ENCODE peak calls at places on chromosomes 6 and 20, in ten cellular contexts. One of them, this sample, is unnamed.

GRCh38 chr6:43784049-43784855 is 14.2 kb downstream of the VEGFA start:
- DNase-seq in ascending aorta: no peak
- DNase-seq in fibroblast of lung: no peak
- DNase-seq in lower leg skin: no peak
- DNase-seq in Peyer's patch: no peak
- DNase-seq in psoas muscle: no peak
- DNase-seq in endodermal cell: no peak
- DNase-seq in mucosa of descending colon: no peak
- DNase-seq in CD8-positive, alpha-beta T cell: no peak
- DNase-seq in pancreas: no peak
- DNase-seq in this sample: no peak

GRCh38 chr6:133621751-133622150 is 267.2 kb upstream of the TCF21 start:
- DNase-seq in ascending aorta: no peak
- DNase-seq in fibroblast of lung: peak
- DNase-seq in lower leg skin: no peak
- DNase-seq in Peyer's patch: no peak
- DNase-seq in psoas muscle: no peak
- DNase-seq in endodermal cell: no peak
- DNase-seq in mucosa of descending colon: no peak
- DNase-seq in CD8-positive, alpha-beta T cell: no peak
- DNase-seq in pancreas: no peak
- DNase-seq in this sample: peak

GRCh38 chr20:41245086-41245707 is 72.3 kb downstream of the ZHX3 start:
- DNase-seq in ascending aorta: no peak
- DNase-seq in fibroblast of lung: peak
- DNase-seq in lower leg skin: no peak
- DNase-seq in Peyer's patch: no peak
- DNase-seq in psoas muscle: no peak
- DNase-seq in endodermal cell: peak
- DNase-seq in mucosa of descending colon: no peak
- DNase-seq in CD8-positive, alpha-beta T cell: no peak
- DNase-seq in pancreas: no peak
- DNase-seq in this sample: peak

GRCh38 chr20:4585104-4585753 is 136.5 kb upstream of the PRND start:
- DNase-seq in ascending aorta: no peak
- DNase-seq in fibroblast of lung: peak
- DNase-seq in lower leg skin: no peak
- DNase-seq in Peyer's patch: no peak
- DNase-seq in psoas muscle: no peak
- DNase-seq in endodermal cell: no peak
- DNase-seq in mucosa of descending colon: no peak
- DNase-seq in CD8-positive, alpha-beta T cell: no peak
- DNase-seq in pancreas: no peak
- DNase-seq in this sample: peak

GRCh38 chr6:11410539-11411307 is 126.8 kb upstream of the TMEM170B start:
- DNase-seq in ascending aorta: no peak
- DNase-seq in fibroblast of lung: no peak
- DNase-seq in lower leg skin: no peak
- DNase-seq in Peyer's patch: no peak
- DNase-seq in psoas muscle: no peak
- DNase-seq in endodermal cell: no peak
- DNase-seq in mucosa of descending colon: no peak
- DNase-seq in CD8-positive, alpha-beta T cell: no peak
- DNase-seq in pancreas: no peak
- DNase-seq in this sample: no peak

GRCh38 chr6:144405173-144405572 is 120.0 kb downstream of the UTRN start:
- DNase-seq in ascending aorta: no peak
- DNase-seq in fibroblast of lung: peak
- DNase-seq in lower leg skin: no peak
- DNase-seq in Peyer's patch: no peak
- DNase-seq in psoas muscle: no peak
- DNase-seq in endodermal cell: no peak
- DNase-seq in mucosa of descending colon: no peak
- DNase-seq in CD8-positive, alpha-beta T cell: no peak
- DNase-seq in pancreas: no peak
- DNase-seq in this sample: peak

GRCh38 chr6:154602296-154602695 is 91.8 kb upstream of the CNKSR3 start:
- DNase-seq in ascending aorta: no peak
- DNase-seq in fibroblast of lung: no peak
- DNase-seq in lower leg skin: no peak
- DNase-seq in Peyer's patch: no peak
- DNase-seq in psoas muscle: no peak
- DNase-seq in endodermal cell: no peak
- DNase-seq in mucosa of descending colon: no peak
- DNase-seq in CD8-positive, alpha-beta T cell: no peak
- DNase-seq in pancreas: no peak
- DNase-seq in this sample: no peak

GRCh38 chr20:33037456-33037855 is 6.0 kb downstream of the BPIFB6 start:
- DNase-seq in ascending aorta: no peak
- DNase-seq in fibroblast of lung: no peak
- DNase-seq in lower leg skin: no peak
- DNase-seq in Peyer's patch: no peak
- DNase-seq in psoas muscle: no peak
- DNase-seq in endodermal cell: no peak
- DNase-seq in mucosa of descending colon: no peak
- DNase-seq in CD8-positive, alpha-beta T cell: no peak
- DNase-seq in pancreas: no peak
- DNase-seq in this sample: no peak

GRCh38 chr6:4776967-4777925 is 1.0 kb downstream of the CDYL start:
- DNase-seq in ascending aorta: no peak
- DNase-seq in fibroblast of lung: peak
- DNase-seq in lower leg skin: no peak
- DNase-seq in Peyer's patch: no peak
- DNase-seq in psoas muscle: no peak
- DNase-seq in endodermal cell: peak
- DNase-seq in mucosa of descending colon: peak
- DNase-seq in CD8-positive, alpha-beta T cell: peak
- DNase-seq in pancreas: peak
- DNase-seq in this sample: peak

GRCh38 chr20:17620371-17621228 is 50.7 kb downstream of the DSTN start:
- DNase-seq in ascending aorta: no peak
- DNase-seq in fibroblast of lung: no peak
- DNase-seq in lower leg skin: no peak
- DNase-seq in Peyer's patch: peak
- DNase-seq in psoas muscle: no peak
- DNase-seq in endodermal cell: no peak
- DNase-seq in mucosa of descending colon: no peak
- DNase-seq in CD8-positive, alpha-beta T cell: no peak
- DNase-seq in pancreas: peak
- DNase-seq in this sample: no peak

GRCh38 chr6:34018961-34019606 is 126.8 kb downstream of the GRM4 start:
- DNase-seq in ascending aorta: no peak
- DNase-seq in fibroblast of lung: no peak
- DNase-seq in lower leg skin: no peak
- DNase-seq in Peyer's patch: no peak
- DNase-seq in psoas muscle: no peak
- DNase-seq in endodermal cell: no peak
- DNase-seq in mucosa of descending colon: no peak
- DNase-seq in CD8-positive, alpha-beta T cell: no peak
- DNase-seq in pancreas: no peak
- DNase-seq in this sample: no peak

GRCh38 chr6:130020106-130020851 is 1.9 kb downstream of the L3MBTL3 start:
- DNase-seq in ascending aorta: no peak
- DNase-seq in fibroblast of lung: peak
- DNase-seq in lower leg skin: no peak
- DNase-seq in Peyer's patch: peak
- DNase-seq in psoas muscle: peak
- DNase-seq in endodermal cell: peak
- DNase-seq in mucosa of descending colon: peak
- DNase-seq in CD8-positive, alpha-beta T cell: peak
- DNase-seq in pancreas: peak
- DNase-seq in this sample: no peak

GRCh38 chr20:18360601-18361000 is 72.3 kb downstream of the ZNF133 start:
- DNase-seq in ascending aorta: no peak
- DNase-seq in fibroblast of lung: no peak
- DNase-seq in lower leg skin: no peak
- DNase-seq in Peyer's patch: no peak
- DNase-seq in psoas muscle: no peak
- DNase-seq in endodermal cell: peak
- DNase-seq in mucosa of descending colon: no peak
- DNase-seq in CD8-positive, alpha-beta T cell: no peak
- DNase-seq in pancreas: no peak
- DNase-seq in this sample: no peak

GRCh38 chr6:121506761-121507754 is 71.6 kb downstream of the GJA1 start:
- DNase-seq in ascending aorta: no peak
- DNase-seq in fibroblast of lung: peak
- DNase-seq in lower leg skin: no peak
- DNase-seq in Peyer's patch: no peak
- DNase-seq in psoas muscle: peak
- DNase-seq in endodermal cell: no peak
- DNase-seq in mucosa of descending colon: no peak
- DNase-seq in CD8-positive, alpha-beta T cell: no peak
- DNase-seq in pancreas: no peak
- DNase-seq in this sample: peak

GRCh38 chr20:3727333-3728035 is 5.0 kb upstream of the HSPA12B start:
- DNase-seq in ascending aorta: no peak
- DNase-seq in fibroblast of lung: peak
- DNase-seq in lower leg skin: peak
- DNase-seq in Peyer's patch: no peak
- DNase-seq in psoas muscle: no peak
- DNase-seq in endodermal cell: peak
- DNase-seq in mucosa of descending colon: no peak
- DNase-seq in CD8-positive, alpha-beta T cell: no peak
- DNase-seq in pancreas: no peak
- DNase-seq in this sample: peak

GRCh38 chr6:84284428-84285033 is 57.1 kb upstream of the CEP162 start:
- DNase-seq in ascending aorta: no peak
- DNase-seq in fibroblast of lung: peak
- DNase-seq in lower leg skin: no peak
- DNase-seq in Peyer's patch: no peak
- DNase-seq in psoas muscle: no peak
- DNase-seq in endodermal cell: peak
- DNase-seq in mucosa of descending colon: no peak
- DNase-seq in CD8-positive, alpha-beta T cell: no peak
- DNase-seq in pancreas: no peak
- DNase-seq in this sample: peak

GRCh38 chr20:53984781-53985518 is 85.4 kb downstream of the BCAS1 start:
- DNase-seq in ascending aorta: no peak
- DNase-seq in fibroblast of lung: no peak
- DNase-seq in lower leg skin: no peak
- DNase-seq in Peyer's patch: no peak
- DNase-seq in psoas muscle: no peak
- DNase-seq in endodermal cell: no peak
- DNase-seq in mucosa of descending colon: no peak
- DNase-seq in CD8-positive, alpha-beta T cell: no peak
- DNase-seq in pancreas: no peak
- DNase-seq in this sample: no peak

GRCh38 chr20:58133020-58133419 is 95.4 kb downstream of the ANKRD60 start:
- DNase-seq in ascending aorta: no peak
- DNase-seq in fibroblast of lung: peak
- DNase-seq in lower leg skin: peak
- DNase-seq in Peyer's patch: no peak
- DNase-seq in psoas muscle: no peak
- DNase-seq in endodermal cell: no peak
- DNase-seq in mucosa of descending colon: no peak
- DNase-seq in CD8-positive, alpha-beta T cell: no peak
- DNase-seq in pancreas: no peak
- DNase-seq in this sample: no peak

DNA sequence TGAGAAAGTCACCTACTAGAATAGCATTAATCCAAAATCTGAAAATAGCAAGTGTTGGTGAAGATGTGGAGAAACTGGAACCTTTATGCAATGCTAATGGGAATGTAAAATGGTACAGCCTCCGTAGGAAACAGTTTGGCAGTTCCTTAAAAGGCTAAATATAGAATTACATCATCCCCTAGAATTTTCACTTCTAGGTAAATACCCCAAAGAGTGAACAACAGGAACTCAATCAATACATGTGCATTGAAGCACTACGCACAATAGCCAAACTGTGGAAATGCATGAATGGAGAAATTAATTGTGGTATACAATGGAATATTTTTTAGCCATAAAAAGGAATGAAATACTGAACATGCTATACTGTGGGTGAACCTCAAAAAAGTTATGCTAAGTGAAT is 982.0 kb upstream of the FLRT3 start:
- DNase-seq in ascending aorta: no peak
- DNase-seq in fibroblast of lung: no peak
- DNase-seq in lower leg skin: no peak
- DNase-seq in Peyer's patch: no peak
- DNase-seq in psoas muscle: no peak
- DNase-seq in endodermal cell: no peak
- DNase-seq in mucosa of descending colon: no peak
- DNase-seq in CD8-positive, alpha-beta T cell: no peak
- DNase-seq in pancreas: no peak
- DNase-seq in this sample: no peak
- H3K4me3 ChIP-seq in ascending aorta: no peak
- H3K4me3 ChIP-seq in fibroblast of lung: no peak
- H3K4me3 ChIP-seq in lower leg skin: no peak
- H3K4me3 ChIP-seq in Peyer's patch: no peak
- H3K4me3 ChIP-seq in psoas muscle: no peak
- H3K4me3 ChIP-seq in endodermal cell: no peak
- H3K4me3 ChIP-seq in mucosa of descending colon: no peak
- H3K4me3 ChIP-seq in CD8-positive, alpha-beta T cell: no peak
- H3K4me3 ChIP-seq in pancreas: no peak
- H3K4me3 ChIP-seq in this sample: no peak

GRCh38 chr20:1299522-1299921 is 29.4 kb downstream of the SDCBP2 start:
- DNase-seq in ascending aorta: no peak
- DNase-seq in fibroblast of lung: no peak
- DNase-seq in lower leg skin: no peak
- DNase-seq in Peyer's patch: no peak
- DNase-seq in psoas muscle: no peak
- DNase-seq in endodermal cell: peak
- DNase-seq in mucosa of descending colon: peak
- DNase-seq in CD8-positive, alpha-beta T cell: peak
- DNase-seq in pancreas: no peak
- DNase-seq in this sample: no peak
- TF ChIP-seq CTCF in ascending aorta: no peak
- TF ChIP-seq CTCF in fibroblast of lung: no peak
- TF ChIP-seq CTCF in lower leg skin: no peak
- TF ChIP-seq CTCF in Peyer's patch: peak
- TF ChIP-seq CTCF in psoas muscle: no peak
- TF ChIP-seq CTCF in endodermal cell: peak
- TF ChIP-seq CTCF in mucosa of descending colon: no peak
- TF ChIP-seq CTCF in CD8-positive, alpha-beta T cell: peak
- TF ChIP-seq CTCF in pancreas: no peak
- TF ChIP-seq CTCF in this sample: peak

DNA sequence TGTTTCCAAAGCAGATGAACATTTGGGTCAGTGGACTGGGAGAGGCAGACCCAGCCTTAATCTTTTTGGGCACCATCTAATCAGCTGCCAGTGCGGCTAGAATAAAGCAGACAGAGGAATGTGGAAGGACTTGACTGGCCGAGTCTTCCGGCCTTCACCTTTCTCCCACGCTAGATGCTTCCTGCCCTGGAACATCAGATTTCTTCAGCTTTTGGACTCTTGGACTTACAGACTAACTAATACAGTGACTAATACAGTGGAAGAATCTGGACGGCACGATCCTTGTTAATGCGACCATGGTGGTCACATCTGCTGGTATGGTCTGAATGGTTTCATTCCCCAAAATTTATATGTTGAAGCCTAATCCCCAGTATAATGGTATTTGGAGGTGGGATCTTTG is 122.6 kb upstream of the NXT1 start:
- DNase-seq in ascending aorta: no peak
- DNase-seq in fibroblast of lung: no peak
- DNase-seq in lower leg skin: no peak
- DNase-seq in Peyer's patch: no peak
- DNase-seq in psoas muscle: no peak
- DNase-seq in endodermal cell: no peak
- DNase-seq in mucosa of descending colon: no peak
- DNase-seq in CD8-positive, alpha-beta T cell: no peak
- DNase-seq in pancreas: no peak
- DNase-seq in this sample: peak
- H3K4me3 ChIP-seq in ascending aorta: no peak
- H3K4me3 ChIP-seq in fibroblast of lung: no peak
- H3K4me3 ChIP-seq in lower leg skin: no peak
- H3K4me3 ChIP-seq in Peyer's patch: no peak
- H3K4me3 ChIP-seq in psoas muscle: no peak
- H3K4me3 ChIP-seq in endodermal cell: no peak
- H3K4me3 ChIP-seq in mucosa of descending colon: no peak
- H3K4me3 ChIP-seq in CD8-positive, alpha-beta T cell: no peak
- H3K4me3 ChIP-seq in pancreas: no peak
- H3K4me3 ChIP-seq in this sample: no peak

GRCh38 chr6:35019831-35020230 is 121.3 kb downstream of the TCP11 start:
- DNase-seq in ascending aorta: no peak
- DNase-seq in fibroblast of lung: no peak
- DNase-seq in lower leg skin: no peak
- DNase-seq in Peyer's patch: no peak
- DNase-seq in psoas muscle: no peak
- DNase-seq in endodermal cell: peak
- DNase-seq in mucosa of descending colon: no peak
- DNase-seq in CD8-positive, alpha-beta T cell: no peak
- DNase-seq in pancreas: no peak
- DNase-seq in this sample: no peak
- TF ChIP-seq CTCF in ascending aorta: no peak
- TF ChIP-seq CTCF in fibroblast of lung: no peak
- TF ChIP-seq CTCF in lower leg skin: no peak
- TF ChIP-seq CTCF in Peyer's patch: no peak
- TF ChIP-seq CTCF in psoas muscle: no peak
- TF ChIP-seq CTCF in endodermal cell: no peak
- TF ChIP-seq CTCF in mucosa of descending colon: no peak
- TF ChIP-seq CTCF in CD8-positive, alpha-beta T cell: no peak
- TF ChIP-seq CTCF in pancreas: no peak
- TF ChIP-seq CTCF in this sample: no peak